ENCODE peak calls at places on chromosome 19, in four cellular contexts. A is stromal cell of bone marrow, R is nephron progenitor cell, T is GM03348. Y is an unnamed sample.

GRCh38 chr19:35144600-35145436 is 1.8 kb downstream of the FXYD7 start:
- DNase-seq in A (no peak), R (peak), T (no peak), Y (no peak)

GRCh38 chr19:11105014-11105636 is 15.9 kb downstream of the LDLR start:
- DNase-seq in A (no peak), R (no peak), T (no peak), Y (no peak)

GRCh38 chr19:14890616-14891379 is 4.9 kb upstream of the OR7A17 start:
- DNase-seq in A (no peak), R (no peak), T (no peak), Y (no peak)

GRCh38 chr19:42313096-42313839 is at the start of gene TMEM145:
- DNase-seq in A (no peak), R (peak), T (peak), Y (peak)

GRCh38 chr19:48419158-48419920 is 25.9 kb downstream of the GRIN2D start:
- DNase-seq in A (no peak), R (peak), T (peak), Y (peak)

GRCh38 chr19:28977826-28978225 is 235.1 kb downstream of the UQCRFS1 start:
- DNase-seq in A (no peak), R (peak), T (no peak), Y (peak)

GRCh38 chr19:41705393-41706174 is 2.8 kb upstream of the CEACAM5 start:
- DNase-seq in A (no peak), R (peak), T (peak), Y (no peak)

GRCh38 chr19:5607318-5608270 is 15.0 kb downstream of the SAFB2 start:
- DNase-seq in A (no peak), R (no peak), T (no peak), Y (no peak)

GRCh38 chr19:48283908-48284307 is 14.0 kb downstream of the ZNF114 start:
- DNase-seq in A (no peak), R (no peak), T (no peak), Y (peak)

GRCh38 chr19:18046066-18046718 is 38.2 kb downstream of the ARRDC2 start:
- DNase-seq in A (peak), R (no peak), T (peak), Y (peak)

GRCh38 chr19:16386619-16387240 is 62.1 kb downstream of the KLF2 start:
- DNase-seq in A (peak), R (peak), T (peak), Y (peak)

GRCh38 chr19:823565-824121 is 1.9 kb upstream of the PLPPR3 start:
- DNase-seq in A (no peak), R (peak), T (no peak), Y (peak)